ENCODE peak calls at places on chromosomes 16 and 17, in four cellular contexts. H, Y, X and F are unnamed samples.

GRCh38 chr16:12419987-12420386 is 383.7 kb downstream of the CPPED1 start:
- DNase-seq in H (no peak), Y (no peak), X (no peak), F (no peak)

GRCh38 chr17:77887464-77888241 is 70.8 kb upstream of the TNRC6C start:
- DNase-seq in H (peak), Y (peak), X (no peak), F (peak)

GRCh38 chr16:27374794-27375499 is 27.0 kb upstream of the IL21R start:
- DNase-seq in H (peak), Y (peak), X (peak), F (peak)

GRCh38 chr16:48321307-48322036 is 63.7 kb downstream of the SIAH1 start:
- DNase-seq in H (no peak), Y (no peak), X (no peak), F (no peak)

GRCh38 chr16:80167657-80168056 is 373.1 kb upstream of the DYNLRB2 start:
- DNase-seq in H (no peak), Y (no peak), X (no peak), F (no peak)

GRCh38 chr17:44565866-44566443 is 8.7 kb downstream of the FZD2 start:
- DNase-seq in H (no peak), Y (no peak), X (no peak), F (no peak)

GRCh38 chr17:20203761-20204263 is 194.7 kb downstream of the SPECC1 start:
- DNase-seq in H (no peak), Y (no peak), X (no peak), F (no peak)

GRCh38 chr17:58375811-58376210 is 23.8 kb upstream of the SUPT4H1 start:
- DNase-seq in H (no peak), Y (no peak), X (no peak), F (peak)

GRCh38 chr16:1481906-1482835 is 6.6 kb downstream of the PTX4 start:
- DNase-seq in H (no peak), Y (no peak), X (no peak), F (no peak)

GRCh38 chr16:72073831-72074230 is 10.8 kb downstream of the HPR start:
- DNase-seq in H (no peak), Y (no peak), X (no peak), F (no peak)

GRCh38 chr16:15856901-15857778 is at the start of gene MYH11:
- DNase-seq in H (no peak), Y (no peak), X (peak), F (peak)

GRCh38 chr17:37393352-37393751 is 13.3 kb downstream of the ACACA start:
- DNase-seq in H (no peak), Y (no peak), X (no peak), F (no peak)

GRCh38 chr17:66335797-66336196 is 33.4 kb downstream of the PRKCA start:
- DNase-seq in H (no peak), Y (no peak), X (no peak), F (no peak)

GRCh38 chr16:12059216-12059769 is 82.8 kb downstream of the SNX29 start:
- DNase-seq in H (no peak), Y (no peak), X (no peak), F (peak)

GRCh38 chr17:29251969-29252866 is 5.6 kb downstream of the CRYBA1 start:
- DNase-seq in H (no peak), Y (no peak), X (no peak), F (no peak)

GRCh38 chr17:4744999-4745969 is 5.6 kb upstream of the CXCL16 start:
- DNase-seq in H (no peak), Y (no peak), X (no peak), F (no peak)

GRCh38 chr17:4479982-4480751 is 18.5 kb upstream of the SPNS2 start:
- DNase-seq in H (no peak), Y (no peak), X (no peak), F (no peak)

GRCh38 chr17:35293151-35293837 is 50.4 kb downstream of the SLFN5 start:
- DNase-seq in H (no peak), Y (no peak), X (no peak), F (no peak)

GRCh38 chr17:68085751-68086445 is 50.4 kb downstream of the KPNA2 start:
- DNase-seq in H (no peak), Y (no peak), X (peak), F (peak)

GRCh38 chr17:21129023-21129681 is 2.4 kb downstream of the DHRS7B start:
- DNase-seq in H (no peak), Y (no peak), X (peak), F (no peak)

GRCh38 chr17:29844339-29845048 is 85.5 kb downstream of the SSH2 start:
- DNase-seq in H (no peak), Y (no peak), X (no peak), F (no peak)

GRCh38 chr17:54968259-54968953 is at the start of the genes COX11 and STXBP4:
- DNase-seq in H (peak), Y (peak), X (peak), F (peak)
- TF ChIP-seq CTCF in H (no peak), Y (no peak), X (no peak), F (peak)

DNA sequence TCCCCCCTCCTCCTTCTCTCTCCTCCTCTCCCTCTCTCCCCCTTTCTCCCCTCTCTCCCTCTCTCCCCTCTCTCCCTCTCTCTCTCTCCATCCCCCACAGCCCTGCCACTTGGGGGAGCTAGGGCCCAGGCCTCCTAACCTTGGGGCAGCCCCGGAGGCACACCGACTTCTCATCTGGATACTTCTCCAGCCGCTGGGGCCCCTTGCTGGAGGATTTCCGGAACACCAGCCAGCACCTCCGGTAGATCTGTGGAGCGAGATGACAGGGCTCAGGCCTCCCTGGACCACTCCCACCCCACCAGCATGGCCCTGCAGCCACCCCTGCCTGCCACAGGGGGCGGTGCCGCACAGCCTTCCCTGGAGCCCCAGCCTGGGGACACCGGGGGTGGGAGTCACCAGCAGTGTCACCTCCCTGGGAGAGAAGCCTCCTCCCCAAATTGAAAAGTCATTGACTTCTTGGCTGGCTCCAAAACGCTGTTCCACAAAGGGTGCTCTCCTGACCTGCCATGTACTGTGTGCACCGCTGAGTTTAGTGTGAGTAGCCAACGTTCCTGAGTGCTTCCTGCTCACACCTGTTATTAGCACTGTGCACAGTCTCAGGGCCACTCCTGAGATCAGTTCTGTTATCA is 10.5 kb downstream of the DOK4 start:
- DNase-seq in H (peak), Y (no peak), X (peak), F (peak)
- TF ChIP-seq CTCF in H (peak), Y (peak), X (peak), F (peak)

GRCh38 chr17:7570351-7570750 is 8.6 kb downstream of the SENP3 start:
- DNase-seq in H (no peak), Y (no peak), X (no peak), F (no peak)

GRCh38 chr17:7574176-7574953 is 5.1 kb upstream of the CD68 start:
- DNase-seq in H (no peak), Y (no peak), X (peak), F (no peak)

GRCh38 chr17:7573324-7574080 is 5.9 kb upstream of the CD68 start:
- DNase-seq in H (peak), Y (peak), X (peak), F (peak)

GRCh38 chr17:7572338-7572587 is 7.2 kb upstream of the CD68 start:
- DNase-seq in H (no peak), Y (peak), X (no peak), F (no peak)

DNA sequence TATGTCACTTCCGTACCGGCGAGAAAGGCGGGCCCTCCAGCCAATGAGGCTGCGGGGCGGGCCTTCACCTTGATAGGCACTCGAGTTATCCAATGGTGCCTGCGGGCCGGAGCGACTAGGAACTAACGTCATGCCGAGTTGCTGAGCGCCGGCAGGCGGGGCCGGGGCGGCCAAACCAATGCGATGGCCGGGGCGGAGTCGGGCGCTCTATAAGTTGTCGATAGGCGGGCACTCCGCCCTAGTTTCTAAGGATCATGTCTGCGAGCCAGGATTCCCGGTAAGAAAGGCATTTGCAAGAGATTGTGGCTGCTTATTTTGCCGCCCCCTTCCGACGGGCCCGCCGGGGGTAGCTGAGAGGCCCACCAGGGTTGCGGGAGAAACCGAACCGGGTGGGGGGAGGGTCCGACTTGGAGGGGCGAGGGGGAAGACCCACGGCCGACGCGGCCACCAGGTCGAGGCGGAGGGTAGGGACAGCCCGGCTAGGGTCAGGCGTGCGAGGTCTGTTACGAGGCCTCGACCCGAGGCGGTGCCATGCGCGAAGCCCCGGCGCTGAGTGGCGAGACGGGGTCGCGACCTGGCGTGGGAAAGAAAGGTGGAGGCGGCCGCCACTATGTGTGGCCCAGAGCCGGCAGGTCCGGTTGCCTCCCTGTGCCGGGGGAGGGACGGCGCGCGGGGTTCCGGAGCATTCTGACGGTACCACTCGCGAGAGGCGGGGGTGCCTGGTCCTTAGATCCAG is 6.7 kb upstream of the CD68 start:
- DNase-seq in H (peak), Y (no peak), X (peak), F (peak)
- TF ChIP-seq CTCF in H (no peak), Y (no peak), X (no peak), F (peak)

DNA sequence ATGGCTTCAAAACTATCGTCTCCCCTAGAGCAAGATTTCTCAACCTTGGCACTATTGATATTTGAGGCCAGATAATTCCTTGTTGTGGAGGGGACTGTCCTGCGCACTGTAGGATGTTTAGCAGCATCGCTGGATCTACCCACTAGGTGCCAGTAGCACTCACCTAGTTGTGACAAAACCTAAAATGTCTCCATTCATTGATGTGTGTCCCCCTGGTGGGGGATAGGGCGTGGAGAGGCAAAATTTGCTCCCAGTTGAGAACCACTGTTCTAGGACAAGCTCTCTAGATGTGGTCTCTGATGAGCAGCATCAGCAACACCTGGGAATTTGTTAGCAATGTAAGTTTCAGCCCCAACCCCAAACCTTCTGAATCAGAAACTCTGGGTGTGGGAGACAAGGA is 259.0 kb downstream of the XYLT1 start:
- DNase-seq in H (peak), Y (no peak), X (peak), F (no peak)
- TF ChIP-seq CTCF in H (peak), Y (no peak), X (peak), F (peak)

DNA sequence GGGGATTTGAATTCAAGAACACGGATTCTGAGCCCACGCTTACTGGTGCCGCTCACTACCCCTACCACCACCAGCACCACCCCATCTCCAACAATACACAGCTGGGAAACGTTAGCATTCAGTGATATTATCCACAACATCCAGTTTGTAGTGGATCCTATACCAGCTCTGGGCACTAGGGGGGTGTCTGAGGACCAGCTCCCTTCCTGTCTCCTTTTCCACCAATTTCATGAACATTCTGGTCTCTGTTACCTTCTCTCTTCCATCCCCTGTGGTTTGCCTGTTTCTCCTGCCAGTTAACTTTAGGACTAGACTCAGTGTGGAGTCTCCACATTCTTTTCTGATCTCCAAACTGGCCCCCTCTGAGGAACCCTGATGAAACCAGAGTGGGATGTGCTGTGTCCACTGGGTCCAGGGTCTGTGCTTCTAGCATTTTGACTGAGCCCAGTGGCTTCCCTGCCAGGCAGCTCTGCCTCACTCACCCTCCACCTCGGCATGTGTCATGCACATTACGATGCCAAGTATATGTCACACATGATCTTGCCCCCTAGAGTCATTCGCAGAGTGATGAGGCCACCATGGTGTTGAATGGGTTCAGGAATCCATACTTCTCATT is 187.0 kb upstream of the CDH13 start:
- DNase-seq in H (no peak), Y (peak), X (no peak), F (no peak)
- TF ChIP-seq CTCF in H (no peak), Y (no peak), X (peak), F (no peak)